ENCODE peak calls at places on chromosomes 3 and 15, in eight cellular contexts. Y is stimulated activated CD8-positive, alpha-beta memory T cell treated with anti-CD3 and anti-CD28 coated beads, Interleukin-12 subunit alpha, Interleukin-12 subunit beta, amount 100 ng/mL, for 1 hour; C is OCI-M1; V is fibroblast of mammary gland; W is cerebellum; E is islet precursor cell; T is HT1080; S is stimulated activated CD4-positive, alpha-beta T cell treated with anti-CD3 and anti-CD28 coated beads, Interleukin-12 subunit alpha, Interleukin-12 subunit beta, amount 100 ng/mL, for 4 hours. R is an unnamed sample.

GRCh38 chr3:170560717-170561382 is 25.0 kb downstream of the SLC7A14 start:
- DNase-seq in Y (no peak), C (peak), V (peak), W (no peak), E (no peak), T (peak), S (no peak), R (no peak)

GRCh38 chr15:31230630-31231485 is 95.8 kb upstream of the KLF13 start:
- DNase-seq in Y (no peak), C (no peak), V (no peak), W (no peak), E (no peak), T (no peak), S (no peak), R (no peak)

GRCh38 chr3:16316396-16316795 is 51.4 kb downstream of the OXNAD1 start:
- DNase-seq in Y (no peak), C (no peak), V (no peak), W (no peak), E (no peak), T (no peak), S (no peak), R (no peak)

GRCh38 chr15:51448592-51449494 is 107.4 kb downstream of the GLDN start:
- DNase-seq in Y (no peak), C (no peak), V (peak), W (no peak), E (no peak), T (no peak), S (no peak), R (no peak)

GRCh38 chr3:188208751-188209433 is 54.9 kb downstream of the LPP start:
- DNase-seq in Y (no peak), C (no peak), V (peak), W (no peak), E (no peak), T (no peak), S (no peak), R (no peak)

GRCh38 chr15:70362911-70363310 is 265.2 kb upstream of the TLE3 start:
- DNase-seq in Y (no peak), C (no peak), V (peak), W (peak), E (peak), T (peak), S (no peak), R (peak)

GRCh38 chr3:108008931-108009635 is 81.7 kb downstream of the CD47 start:
- DNase-seq in Y (no peak), C (no peak), V (peak), W (no peak), E (peak), T (peak), S (no peak), R (peak)

GRCh38 chr15:83843511-83843910 is 189.6 kb downstream of the ADAMTSL3 start:
- DNase-seq in Y (no peak), C (no peak), V (peak), W (peak), E (no peak), T (peak), S (no peak), R (no peak)

GRCh38 chr3:135918600-135918999 is 46.9 kb upstream of the PPP2R3A start:
- DNase-seq in Y (no peak), C (peak), V (peak), W (no peak), E (no peak), T (peak), S (no peak), R (no peak)

GRCh38 chr3:73499787-73500186 is 125.0 kb downstream of the PDZRN3 start:
- DNase-seq in Y (no peak), C (no peak), V (no peak), W (no peak), E (no peak), T (no peak), S (no peak), R (peak)

GRCh38 chr3:16399473-16399872 is 114.0 kb downstream of the RFTN1 start:
- DNase-seq in Y (no peak), C (peak), V (peak), W (peak), E (peak), T (peak), S (no peak), R (peak)

GRCh38 chr15:101000271-101000681 is 81.1 kb downstream of the LRRK1 start:
- DNase-seq in Y (no peak), C (no peak), V (no peak), W (no peak), E (peak), T (no peak), S (no peak), R (peak)

GRCh38 chr3:195246608-195247007 is 24.4 kb downstream of the XXYLT1 start:
- DNase-seq in Y (no peak), C (no peak), V (no peak), W (no peak), E (peak), T (no peak), S (no peak), R (no peak)

GRCh38 chr15:51093488-51093864 is 1.2 kb downstream of the TNFAIP8L3 start:
- DNase-seq in Y (no peak), C (no peak), V (no peak), W (no peak), E (no peak), T (no peak), S (no peak), R (no peak)

GRCh38 chr3:143648708-143649107 is 199.6 kb downstream of the SLC9A9 start:
- DNase-seq in Y (no peak), C (no peak), V (no peak), W (no peak), E (no peak), T (no peak), S (no peak), R (peak)

GRCh38 chr3:160771811-160772459 is 15.9 kb downstream of the PPM1L start:
- DNase-seq in Y (no peak), C (no peak), V (no peak), W (no peak), E (no peak), T (no peak), S (no peak), R (no peak)

GRCh38 chr15:72782274-72782992 is 1.1 kb downstream of the ADPGK start:
- DNase-seq in Y (no peak), C (no peak), V (peak), W (no peak), E (no peak), T (no peak), S (no peak), R (no peak)

GRCh38 chr3:142896201-142896755 is 7.4 kb upstream of the PCOLCE2 start:
- DNase-seq in Y (no peak), C (no peak), V (peak), W (no peak), E (peak), T (peak), S (no peak), R (peak)

GRCh38 chr15:48143856-48144255 is 23.1 kb downstream of the SLC24A5 start:
- DNase-seq in Y (no peak), C (no peak), V (peak), W (no peak), E (no peak), T (peak), S (no peak), R (no peak)

GRCh38 chr15:51907136-51907862 is 64.3 kb downstream of the LEO1 start:
- DNase-seq in Y (no peak), C (peak), V (peak), W (peak), E (peak), T (peak), S (no peak), R (peak)

GRCh38 chr15:68479406-68479805 is 47.4 kb upstream of the ITGA11 start:
- DNase-seq in Y (no peak), C (no peak), V (peak), W (no peak), E (no peak), T (no peak), S (no peak), R (no peak)

GRCh38 chr3:25473246-25473645 is 45.2 kb downstream of the RARB start:
- DNase-seq in Y (no peak), C (no peak), V (no peak), W (no peak), E (peak), T (no peak), S (no peak), R (no peak)

GRCh38 chr15:88196961-88197360 is 59.6 kb downstream of the NTRK3 start:
- DNase-seq in Y (no peak), C (no peak), V (no peak), W (no peak), E (no peak), T (no peak), S (no peak), R (no peak)

GRCh38 chr3:111735271-111735758 is 123.8 kb upstream of the PHLDB2 start:
- DNase-seq in Y (no peak), C (peak), V (peak), W (no peak), E (peak), T (peak), S (no peak), R (peak)

GRCh38 chr3:138774529-138775253 is 60.0 kb downstream of the PIK3CB start:
- DNase-seq in Y (no peak), C (peak), V (peak), W (peak), E (peak), T (peak), S (no peak), R (peak)

GRCh38 chr3:138381950-138382715 is 33.8 kb downstream of the MRAS start:
- DNase-seq in Y (no peak), C (no peak), V (peak), W (peak), E (peak), T (no peak), S (no peak), R (no peak)

GRCh38 chr15:57703387-57703786 is 3.1 kb upstream of the POLR2M start:
- DNase-seq in Y (no peak), C (no peak), V (no peak), W (no peak), E (no peak), T (peak), S (no peak), R (peak)

R was measured in Daoy.